ENCODE peak calls at places on chromosomes 4 and X, in four cellular contexts. U, I, X and E are unnamed samples.

GRCh38 chrX:100649550-100650356 is 5.8 kb downstream of the SRPX2 start:
- DNase-seq in U (no peak), I (peak), X (no peak), E (no peak)

GRCh38 chrX:71282514-71283408 is 674 bp upstream of the NONO start:
- DNase-seq in U (no peak), I (peak), X (no peak), E (no peak)

GRCh38 chr4:25310066-25310824 is 2.3 kb upstream of the ZCCHC4 start:
- DNase-seq in U (no peak), I (no peak), X (peak), E (no peak)

GRCh38 chrX:114344756-114345155 is 239.1 kb upstream of the HTR2C start:
- DNase-seq in U (peak), I (peak), X (no peak), E (peak)

GRCh38 chrX:37347420-37347819 is 1.7 kb upstream of the PRRG1 start:
- DNase-seq in U (no peak), I (peak), X (no peak), E (no peak)

GRCh38 chr4:134313591-134313990 is 112.0 kb upstream of the PABPC4L start:
- DNase-seq in U (no peak), I (no peak), X (no peak), E (no peak)

GRCh38 chr4:134708026-134708425 is 506.4 kb upstream of the PABPC4L start:
- DNase-seq in U (no peak), I (no peak), X (no peak), E (no peak)

GRCh38 chrX:54473993-54474859 is 21.8 kb downstream of the FGD1 start:
- DNase-seq in U (no peak), I (no peak), X (no peak), E (no peak)

GRCh38 chr4:41216294-41217019 is 2.1 kb upstream of the APBB2 start:
- DNase-seq in U (peak), I (peak), X (peak), E (peak)

GRCh38 chr4:158578476-158578875 is 56.8 kb downstream of the RXFP1 start:
- DNase-seq in U (peak), I (peak), X (no peak), E (no peak)

GRCh38 chrX:18075603-18076002 is 145.1 kb downstream of the BEND2 start:
- DNase-seq in U (no peak), I (no peak), X (no peak), E (no peak)

GRCh38 chr4:147117400-147117799 is 171.7 kb upstream of the TTC29 start:
- DNase-seq in U (no peak), I (no peak), X (no peak), E (peak)

GRCh38 chr4:81493895-81494490 is 22.3 kb upstream of the RASGEF1B start:
- DNase-seq in U (no peak), I (no peak), X (no peak), E (no peak)

GRCh38 chrX:136546369-136546768 is 14.4 kb downstream of the VGLL1 start:
- DNase-seq in U (no peak), I (no peak), X (no peak), E (no peak)

GRCh38 chrX:133523094-133523493 is 107.8 kb upstream of the GPC4 start:
- DNase-seq in U (no peak), I (no peak), X (no peak), E (no peak)

GRCh38 chr4:25050370-25051098 is 19.8 kb upstream of the LGI2 start:
- DNase-seq in U (peak), I (no peak), X (no peak), E (no peak)

GRCh38 chr4:63556332-63556731 is 852.9 kb downstream of the TECRL start:
- DNase-seq in U (no peak), I (peak), X (no peak), E (no peak)

GRCh38 chr4:55733874-55734437 is 85.6 kb upstream of the EXOC1L start:
- DNase-seq in U (peak), I (peak), X (no peak), E (no peak)

GRCh38 chrX:56281789-56282188 is 49.6 kb downstream of the KLF8 start:
- DNase-seq in U (no peak), I (peak), X (no peak), E (no peak)

GRCh38 chr4:12635629-12636028 is 848.5 kb downstream of the RAB28 start:
- DNase-seq in U (no peak), I (no peak), X (no peak), E (no peak)

GRCh38 chr4:85928775-85929585 is 430.9 kb downstream of the MAPK10 start:
- DNase-seq in U (no peak), I (peak), X (peak), E (no peak)

GRCh38 chr4:41622816-41623215 is 84.9 kb downstream of the LIMCH1 start:
- DNase-seq in U (no peak), I (no peak), X (no peak), E (no peak)

GRCh38 chrX:2969021-2969420 is 37.3 kb upstream of the ARSH start:
- DNase-seq in U (no peak), I (no peak), X (no peak), E (no peak)

GRCh38 chrX:153708415-153708814 is 15.8 kb downstream of the BCAP31 start:
- DNase-seq in U (peak), I (peak), X (no peak), E (peak)

GRCh38 chrX:115350696-115351408 is 61.3 kb downstream of the LUZP4 start:
- DNase-seq in U (no peak), I (no peak), X (no peak), E (no peak)

GRCh38 chr4:119025916-119026661 is 109.5 kb upstream of the MYOZ2 start:
- DNase-seq in U (no peak), I (no peak), X (no peak), E (no peak)

GRCh38 chr4:144461906-144462305 is 184.1 kb upstream of the HHIP start:
- DNase-seq in U (no peak), I (no peak), X (no peak), E (no peak)

GRCh38 chr4:89998350-89999098 is 103.9 kb downstream of the MMRN1 start:
- DNase-seq in U (no peak), I (no peak), X (no peak), E (peak)

GRCh38 chr4:76449824-76450223 is 14.8 kb downstream of the SHROOM3 start:
- DNase-seq in U (no peak), I (no peak), X (no peak), E (no peak)

GRCh38 chrX:74242050-74242449 is 61.9 kb upstream of the ZCCHC13 start:
- DNase-seq in U (no peak), I (peak), X (no peak), E (no peak)
- TF ChIP-seq BHLHE40 in U (no peak), I (no peak), X (no peak), E (no peak)

GRCh38 chr4:165785337-165785736 is 87.7 kb upstream of the TLL1 start:
- DNase-seq in U (no peak), I (no peak), X (no peak), E (no peak)

GRCh38 chr4:165787516-165788274 is 85.3 kb upstream of the TLL1 start:
- DNase-seq in U (no peak), I (no peak), X (no peak), E (no peak)

GRCh38 chr4:165780735-165781134 is 92.3 kb upstream of the TLL1 start:
- DNase-seq in U (no peak), I (no peak), X (no peak), E (no peak)

GRCh38 chr4:165783626-165784025 is 89.4 kb upstream of the TLL1 start:
- DNase-seq in U (no peak), I (no peak), X (no peak), E (no peak)

DNA sequence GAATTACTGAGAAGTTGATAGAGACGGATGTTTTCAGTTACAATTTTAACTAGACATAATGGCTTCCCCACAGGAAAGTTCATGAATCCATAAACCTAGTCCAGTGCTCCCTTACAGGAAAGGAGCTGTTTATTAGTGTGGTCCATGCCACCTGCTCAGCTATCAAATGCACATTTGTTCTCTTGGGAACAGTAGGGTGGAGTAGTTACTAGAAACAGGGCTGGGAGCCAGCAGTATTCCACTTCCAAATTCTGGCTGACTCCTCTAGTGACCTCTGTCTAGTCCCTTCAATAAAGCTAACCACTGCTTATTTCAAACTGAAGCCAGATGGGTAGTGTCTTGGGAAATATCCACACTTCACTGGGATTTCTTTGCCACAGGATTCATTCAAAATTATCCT is 88.4 kb upstream of the TLL1 start:
- DNase-seq in U (no peak), I (no peak), X (no peak), E (no peak)
- TF ChIP-seq TARDBP in U (no peak), I (no peak), X (no peak), E (no peak)

GRCh38 chr4:148288448-148288847 is 153.8 kb downstream of the NR3C2 start:
- DNase-seq in U (no peak), I (no peak), X (no peak), E (no peak)
- TF ChIP-seq SP1 in U (no peak), I (no peak), X (no peak), E (no peak)

DNA sequence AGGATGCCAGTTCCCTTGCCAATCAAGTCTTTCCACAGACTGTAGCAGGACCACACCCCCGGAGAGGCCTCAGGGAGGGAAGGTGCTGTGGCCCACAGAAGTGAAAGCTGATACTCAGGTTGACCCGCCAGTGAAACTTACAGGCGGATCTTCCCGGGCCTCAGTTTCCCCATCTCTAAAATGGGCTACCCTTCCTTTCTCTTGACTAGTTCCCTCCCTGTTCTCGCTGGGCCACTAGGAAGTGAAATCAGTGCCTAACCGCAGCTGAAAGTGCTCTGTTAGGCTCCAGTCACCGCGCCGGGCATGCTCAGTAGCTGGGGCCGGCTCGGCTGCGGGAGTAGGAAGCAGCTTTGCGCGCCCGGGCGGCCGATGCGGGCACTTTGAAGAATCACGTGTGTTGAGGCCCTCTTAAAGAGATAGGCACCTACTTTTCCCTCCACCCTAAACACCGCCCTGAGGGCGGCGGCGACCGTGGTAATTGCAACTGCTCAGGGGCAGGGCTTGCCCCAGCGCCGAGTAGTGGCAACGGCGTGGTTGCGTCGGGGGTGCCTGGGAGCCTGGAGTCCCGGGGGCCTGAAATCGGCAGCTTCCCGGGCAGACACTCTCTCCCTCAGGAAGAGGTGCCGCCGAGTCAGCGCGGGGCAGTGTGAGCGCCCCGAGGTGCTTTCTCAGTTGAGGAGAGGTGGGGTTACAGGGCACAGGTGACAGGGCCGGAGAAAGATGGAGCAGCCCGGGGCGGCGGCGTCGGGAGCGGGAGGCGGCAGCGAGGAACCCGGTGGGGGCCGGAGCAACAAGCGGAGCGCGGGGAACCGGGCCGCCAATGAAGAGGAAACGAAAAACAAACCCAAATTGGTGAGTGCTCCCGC is at the start of gene DIAPH2:
- DNase-seq in U (no peak), I (peak), X (peak), E (peak)
- TF ChIP-seq BHLHE40 in U (no peak), I (no peak), X (peak), E (no peak)

DNA sequence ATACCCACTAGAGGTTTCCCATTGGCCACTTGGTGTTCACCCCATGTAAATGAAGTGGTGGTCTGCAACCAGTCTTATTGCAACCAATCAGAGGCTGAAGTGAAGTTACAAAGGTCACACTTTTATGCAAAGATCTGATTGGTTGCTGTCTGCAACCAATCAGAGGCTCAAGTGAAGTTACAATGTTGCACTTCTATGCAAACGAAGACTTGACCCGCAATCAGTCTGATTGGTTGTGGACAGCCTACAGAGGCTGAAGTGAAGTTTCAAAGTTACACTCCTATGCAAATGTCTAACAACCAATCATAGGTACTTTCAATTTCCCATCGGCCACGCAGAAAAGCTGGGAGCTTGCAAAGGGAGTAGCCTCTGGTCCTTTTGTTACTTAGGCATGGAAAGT is 22.3 kb upstream of the XPNPEP2 start:
- DNase-seq in U (no peak), I (peak), X (no peak), E (no peak)
- TF ChIP-seq TARDBP in U (no peak), I (no peak), X (no peak), E (no peak)